ENCODE peak calls at places on chromosomes 11 and 22, in seven cellular contexts. Z is heart left ventricle, C is right atrium auricular region, D is WTC11, E is sigmoid colon, O is neural progenitor cell, K is AG04450. J is an unnamed sample.

GRCh38 chr11:21814169-21814568 is 378.7 kb upstream of the ANO5 start:
- DNase-seq in Z (no peak), C (no peak), D (no peak), E (no peak), O (no peak), K (no peak), J (peak; percentile 38)

GRCh38 chr11:18540207-18541009 is 13.7 kb upstream of the TSG101 start:
- DNase-seq in Z (no peak), C (no peak), D (no peak), E (no peak), O (peak; percentile 12), K (no peak), J (no peak)

GRCh38 chr22:47318041-47318737 is 555.7 kb downstream of the TBC1D22A start:
- DNase-seq in Z (no peak), C (no peak), D (no peak), E (no peak), O (no peak), K (no peak), J (no peak)

GRCh38 chr11:36216061-36216615 is 73.1 kb downstream of the COMMD9 start:
- DNase-seq in Z (no peak), C (no peak), D (no peak), E (no peak), O (no peak), K (no peak), J (no peak)

GRCh38 chr11:110134120-110134519 is 40.9 kb downstream of the ZC3H12C start:
- DNase-seq in Z (no peak), C (no peak), D (no peak), E (no peak), O (peak; percentile 85), K (no peak), J (no peak)

GRCh38 chr11:118872403-118872821 is 11.3 kb upstream of the CXCR5 start:
- DNase-seq in Z (no peak), C (no peak), D (no peak), E (no peak), O (no peak), K (no peak), J (no peak)

GRCh38 chr11:125402436-125402835 is 93.6 kb downstream of the FEZ1 start:
- DNase-seq in Z (no peak), C (no peak), D (no peak), E (no peak), O (no peak), K (no peak), J (no peak)

GRCh38 chr11:117979481-117980211 is 6.5 kb upstream of the IL10RA start:
- DNase-seq in Z (no peak), C (peak; percentile 57), D (no peak), E (no peak), O (no peak), K (no peak), J (no peak)

GRCh38 chr11:80849253-80849652 is 1408.4 kb upstream of the TENM4 start:
- DNase-seq in Z (no peak), C (no peak), D (no peak), E (no peak), O (no peak), K (no peak), J (no peak)

GRCh38 chr22:46010177-46010867 is 33.4 kb upstream of the WNT7B start:
- DNase-seq in Z (peak; percentile 16), C (no peak), D (no peak), E (peak; percentile 63), O (no peak), K (no peak), J (no peak)

GRCh38 chr11:871472-871871 is 28.8 kb downstream of the TSPAN4 start:
- DNase-seq in Z (no peak), C (no peak), D (no peak), E (no peak), O (no peak), K (no peak), J (no peak)

GRCh38 chr11:14041565-14041964 is 79.0 kb downstream of the SPON1 start:
- DNase-seq in Z (no peak), C (no peak), D (no peak), E (no peak), O (no peak), K (no peak), J (no peak)

DNA sequence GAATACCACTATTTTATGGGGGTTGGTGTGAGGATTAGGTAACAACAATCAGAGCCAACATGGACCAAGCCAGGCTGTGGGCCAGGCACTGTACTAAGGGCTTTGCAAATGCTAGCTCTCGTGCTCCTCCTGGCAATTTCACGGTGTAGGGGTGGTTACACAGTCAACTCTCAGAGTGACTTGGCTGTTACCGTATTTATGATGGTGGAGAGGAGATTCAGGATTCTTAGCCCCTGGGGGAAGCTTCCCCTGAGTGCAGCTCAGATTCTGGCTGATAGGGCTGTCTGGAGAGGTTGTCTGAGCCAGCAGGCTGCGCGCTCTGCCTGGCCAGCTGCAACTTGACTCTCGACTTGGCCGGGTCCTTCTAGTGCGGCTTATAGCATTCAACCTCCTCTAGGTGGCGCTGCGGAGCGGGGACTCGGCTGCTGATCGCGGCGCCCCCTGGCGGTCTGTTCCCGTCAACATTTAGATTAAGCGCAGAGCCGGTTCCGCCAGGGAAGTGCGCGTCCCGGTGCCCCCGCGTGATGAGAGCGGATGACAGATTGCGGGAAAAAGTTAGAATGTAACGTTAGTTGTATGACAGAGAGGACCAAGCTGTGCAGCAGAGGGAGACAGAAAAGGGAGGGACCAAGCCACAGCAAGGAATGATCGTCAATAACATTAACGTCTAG is 4.5 kb upstream of the NCF4 start:
- DNase-seq in Z (peak; percentile 91), C (peak; percentile 86), D (peak; percentile 94), E (peak; percentile 94), O (peak; percentile 93), K (peak; percentile 68), J (peak; percentile 95)
- TF ChIP-seq CTCF in Z (peak; percentile 100), C (peak; percentile 100), D (peak; percentile 100), E (peak; percentile 100), O (peak; percentile 100), K (peak; percentile 100), J (peak; percentile 100)

DNA sequence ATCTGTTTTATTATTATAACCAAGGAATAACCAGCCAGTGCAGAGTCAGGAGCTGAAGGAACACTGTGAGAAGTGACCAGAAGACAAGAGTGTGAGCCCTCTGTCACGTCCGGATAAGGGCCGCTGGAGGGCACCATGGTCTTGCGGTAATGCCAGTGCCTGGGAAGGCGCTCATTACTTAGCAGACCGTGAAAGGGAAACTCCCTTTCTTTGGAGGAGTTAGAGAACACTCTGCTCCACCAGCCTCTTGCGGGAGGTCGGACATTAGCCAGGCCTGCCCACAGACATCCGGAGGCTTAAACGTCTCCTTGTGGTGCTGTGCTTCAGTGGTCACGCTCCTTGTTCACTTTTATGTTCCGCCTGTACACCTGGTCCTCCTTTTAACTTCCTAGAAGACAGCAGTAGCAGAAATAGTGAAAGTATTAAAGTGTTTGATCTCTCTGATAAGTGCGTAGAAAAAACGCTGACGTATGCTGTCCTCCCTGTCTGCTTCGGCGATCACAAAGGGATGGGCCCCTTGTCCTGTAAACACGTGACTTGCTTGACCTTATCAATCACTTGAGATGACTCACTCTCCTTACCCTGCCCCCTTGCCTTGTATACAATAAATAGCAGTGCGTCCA is 120.6 kb upstream of the LMO1 start:
- DNase-seq in Z (no peak), C (no peak), D (peak; percentile 68), E (peak; percentile 79), O (peak; percentile 64), K (no peak), J (no peak)
- TF ChIP-seq CTCF in Z (no peak), C (no peak), D (no peak), E (no peak), O (peak; percentile 24), K (no peak), J (no peak)

GRCh38 chr11:58508005-58508404 is at the start of gene OR5B21:
- DNase-seq in Z (no peak), C (no peak), D (no peak), E (no peak), O (no peak), K (no peak), J (no peak)

GRCh38 chr11:58508814-58509213 is 909 bp upstream of the OR5B21 start:
- DNase-seq in Z (no peak), C (no peak), D (no peak), E (no peak), O (no peak), K (no peak), J (no peak)

GRCh38 chr11:58509730-58510129 is 1.8 kb upstream of the OR5B21 start:
- DNase-seq in Z (no peak), C (no peak), D (no peak), E (no peak), O (no peak), K (no peak), J (no peak)

GRCh38 chr11:58513747-58514367 is 6.0 kb upstream of the OR5B21 start:
- DNase-seq in Z (no peak), C (no peak), D (peak; percentile 64), E (no peak), O (peak; percentile 75), K (peak; percentile 52), J (peak; percentile 57)
- TF ChIP-seq CTCF in Z (peak; percentile 50), C (no peak), D (peak; percentile 41), E (peak; percentile 42), O (peak; percentile 85), K (peak; percentile 75), J (peak; percentile 59)

DNA sequence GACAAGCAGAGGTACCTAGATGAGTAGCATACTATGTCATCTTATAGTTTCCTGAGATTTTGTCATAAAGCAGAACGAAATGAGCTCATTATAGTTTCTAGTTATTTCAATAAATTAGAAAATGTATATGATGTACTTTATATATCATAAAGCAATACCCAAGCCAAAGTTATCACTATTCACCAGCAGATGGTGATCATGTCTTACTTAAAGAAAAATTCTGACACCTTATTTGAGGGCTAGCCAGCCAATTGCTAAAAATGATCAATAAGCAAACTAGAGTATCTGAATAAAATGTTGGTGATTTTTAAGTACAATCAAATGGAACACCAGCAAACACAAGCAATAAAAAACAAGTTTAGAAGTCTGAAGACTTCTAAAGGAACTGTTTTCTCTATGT is 44.1 kb downstream of the RSF1 start:
- DNase-seq in Z (no peak), C (no peak), D (no peak), E (no peak), O (no peak), K (no peak), J (no peak)
- TF ChIP-seq CTCF in Z (peak; percentile 16), C (no peak), D (no peak), E (no peak), O (peak; percentile 25), K (peak; percentile 46), J (no peak)